ENCODE peak calls at places on chromosomes 7 and 10, in five cellular contexts. C is fibroblast of lung, D is PC-3, M is GM23248, W is HCT116. X is an unnamed sample.

GRCh38 chr7:96084880-96085551 is 236.9 kb downstream of the SLC25A13 start:
- DNase-seq in C (peak; percentile 71), D (peak; percentile 88), M (peak; percentile 68), W (no peak), X (peak; percentile 45)

GRCh38 chr7:131007439-131008330 is 273.7 kb upstream of the KLF14 start:
- DNase-seq in C (peak; percentile 73), D (peak; percentile 97), M (peak; percentile 93), W (peak; percentile 85), X (no peak)

GRCh38 chr10:131727612-131728011 is 173.2 kb upstream of the PPP2R2D start:
- DNase-seq in C (no peak), D (no peak), M (no peak), W (no peak), X (no peak)

GRCh38 chr7:107666804-107667203 is 6.2 kb downstream of the SLC26A4 start:
- DNase-seq in C (no peak), D (no peak), M (peak; percentile 22), W (no peak), X (no peak)

GRCh38 chr7:33145174-33145573 is 15.8 kb downstream of the BBS9 start:
- DNase-seq in C (no peak), D (no peak), M (no peak), W (no peak), X (no peak)

GRCh38 chr7:71683382-71683781 is 551.4 kb downstream of the GALNT17 start:
- DNase-seq in C (no peak), D (no peak), M (no peak), W (no peak), X (no peak)

GRCh38 chr10:48289652-48290238 is 15.2 kb upstream of the FRMPD2 start:
- DNase-seq in C (peak; percentile 33), D (peak; percentile 57), M (peak; percentile 66), W (peak; percentile 57), X (peak; percentile 41)

GRCh38 chr7:79398145-79398749 is 55.2 kb downstream of the MAGI2 start:
- DNase-seq in C (no peak), D (no peak), M (peak; percentile 25), W (no peak), X (no peak)

GRCh38 chr7:157996359-157997079 is 591.1 kb downstream of the PTPRN2 start:
- DNase-seq in C (no peak), D (no peak), M (no peak), W (no peak), X (no peak)

GRCh38 chr10:70576803-70577517 is 25.6 kb downstream of the PRF1 start:
- DNase-seq in C (peak; percentile 54), D (peak; percentile 75), M (peak; percentile 71), W (no peak), X (no peak)

GRCh38 chr7:43077732-43078391 is 34.6 kb upstream of the HECW1 start:
- DNase-seq in C (peak; percentile 45), D (peak; percentile 54), M (peak; percentile 25), W (peak; percentile 59), X (no peak)

GRCh38 chr7:42456756-42457276 is 219.8 kb upstream of the GLI3 start:
- DNase-seq in C (no peak), D (peak; percentile 43), M (peak; percentile 16), W (no peak), X (no peak)

GRCh38 chr10:43099928-43100327 is 23.1 kb downstream of the RET start:
- DNase-seq in C (no peak), D (no peak), M (no peak), W (no peak), X (no peak)

GRCh38 chr7:151437163-151437553 is 2.8 kb downstream of the CRYGN start:
- DNase-seq in C (no peak), D (no peak), M (no peak), W (no peak), X (no peak)

GRCh38 chr7:22129819-22130580 is 184.3 kb upstream of the CDCA7L start:
- DNase-seq in C (peak; percentile 46), D (no peak), M (no peak), W (no peak), X (no peak)

GRCh38 chr10:87177-88080 is 38.3 kb upstream of the TUBB8 start:
- DNase-seq in C (no peak), D (no peak), M (no peak), W (no peak), X (no peak)

GRCh38 chr7:90595341-90595800 is 750 bp upstream of the CDK14 start:
- DNase-seq in C (peak; percentile 42), D (peak; percentile 11), M (no peak), W (no peak), X (no peak)

GRCh38 chr10:44979281-44980181 is 922 bp upstream of the DEPP1 start:
- DNase-seq in C (no peak), D (no peak), M (no peak), W (no peak), X (no peak)

GRCh38 chr7:104984591-104985258 is 29.3 kb upstream of the KMT2E start:
- DNase-seq in C (no peak), D (no peak), M (no peak), W (no peak), X (no peak)

GRCh38 chr7:136698977-136699376 is 169.5 kb upstream of the CHRM2 start:
- DNase-seq in C (no peak), D (no peak), M (no peak), W (no peak), X (no peak)

GRCh38 chr10:76523215-76523614 is 1091.8 kb downstream of the LRMDA start:
- DNase-seq in C (peak; percentile 50), D (no peak), M (no peak), W (no peak), X (no peak)

GRCh38 chr7:23462846-23463245 is 7.4 kb downstream of the IGF2BP3 start:
- DNase-seq in C (peak; percentile 64), D (peak; percentile 61), M (peak; percentile 73), W (no peak), X (no peak)

GRCh38 chr10:32155075-32155516 is 98.9 kb upstream of the KIF5B start:
- DNase-seq in C (peak; percentile 79), D (peak; percentile 76), M (peak; percentile 84), W (no peak), X (no peak)

GRCh38 chr7:130356760-130357611 is 12.4 kb downstream of the CPA5 start:
- DNase-seq in C (peak; percentile 94), D (peak; percentile 96), M (peak; percentile 84), W (peak; percentile 53), X (no peak)

GRCh38 chr10:66238343-66238742 is 687.5 kb upstream of the LRRTM3 start:
- DNase-seq in C (no peak), D (peak; percentile 88), M (no peak), W (no peak), X (no peak)

GRCh38 chr10:124449170-124450009 is 445 bp downstream of the NKX1-2 start:
- DNase-seq in C (no peak), D (peak; percentile 39), M (peak; percentile 12), W (no peak), X (no peak)

GRCh38 chr10:132904169-132904813 is 38.1 kb downstream of the CFAP46 start:
- DNase-seq in C (peak; percentile 20), D (peak; percentile 68), M (peak; percentile 63), W (peak; percentile 29), X (peak; percentile 19)

GRCh38 chr10:106734220-106734619 is 430.3 kb downstream of the SORCS1 start:
- DNase-seq in C (no peak), D (no peak), M (no peak), W (no peak), X (no peak)

GRCh38 chr7:148303295-148304013 is 287.1 kb upstream of the C7orf33 start:
- DNase-seq in C (peak; percentile 14), D (peak; percentile 83), M (peak; percentile 82), W (no peak), X (peak; percentile 13)

GRCh38 chr10:34286136-34286739 is 528.9 kb downstream of the PARD3 start:
- DNase-seq in C (peak; percentile 48), D (peak; percentile 49), M (peak; percentile 75), W (peak; percentile 29), X (no peak)

GRCh38 chr10:101228682-101229274 is 485 bp downstream of the LBX1 start:
- DNase-seq in C (no peak), D (no peak), M (peak; percentile 21), W (no peak), X (no peak)

GRCh38 chr10:101230185-101230917 is 1.1 kb upstream of the LBX1 start:
- DNase-seq in C (no peak), D (no peak), M (peak; percentile 16), W (no peak), X (no peak)

GRCh38 chr10:101231092-101231491 is 1.8 kb upstream of the LBX1 start:
- DNase-seq in C (no peak), D (no peak), M (no peak), W (no peak), X (no peak)

GRCh38 chr10:101227765-101228681 is 1.2 kb downstream of the LBX1 start:
- DNase-seq in C (no peak), D (no peak), M (peak; percentile 30), W (no peak), X (no peak)

GRCh38 chr10:101229275-101230184 is at the start of gene LBX1:
- DNase-seq in C (no peak), D (no peak), M (peak; percentile 13), W (no peak), X (no peak)
- TF ChIP-seq EZH2 in C (peak; percentile 100), D (peak; percentile 98), M (peak; percentile 100), W (no peak), X (peak; percentile 100)

DNA sequence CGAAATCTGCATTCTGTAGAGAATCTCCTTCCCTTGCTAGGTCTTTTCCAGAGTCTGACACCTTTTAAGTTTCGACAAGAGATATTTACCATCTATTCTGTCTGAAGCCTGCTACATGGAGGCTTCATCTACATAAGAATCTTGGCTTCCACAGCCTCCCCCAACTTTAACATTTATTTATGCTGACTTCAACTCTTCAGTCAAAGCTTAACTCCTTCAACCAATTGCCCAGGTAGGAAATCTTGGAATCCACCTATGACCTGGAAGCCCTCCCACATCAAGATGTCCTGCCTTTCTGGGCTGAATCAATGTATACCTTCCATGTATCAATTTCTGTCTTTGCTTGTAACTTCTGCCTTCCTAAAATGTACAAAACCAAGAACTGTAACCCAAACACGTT is 54.7 kb downstream of the MINPP1 start:
- DNase-seq in C (no peak), D (no peak), M (no peak), W (no peak), X (no peak)
- TF ChIP-seq EZH2 in C (no peak), D (no peak), M (no peak), W (no peak), X (no peak)

DNA sequence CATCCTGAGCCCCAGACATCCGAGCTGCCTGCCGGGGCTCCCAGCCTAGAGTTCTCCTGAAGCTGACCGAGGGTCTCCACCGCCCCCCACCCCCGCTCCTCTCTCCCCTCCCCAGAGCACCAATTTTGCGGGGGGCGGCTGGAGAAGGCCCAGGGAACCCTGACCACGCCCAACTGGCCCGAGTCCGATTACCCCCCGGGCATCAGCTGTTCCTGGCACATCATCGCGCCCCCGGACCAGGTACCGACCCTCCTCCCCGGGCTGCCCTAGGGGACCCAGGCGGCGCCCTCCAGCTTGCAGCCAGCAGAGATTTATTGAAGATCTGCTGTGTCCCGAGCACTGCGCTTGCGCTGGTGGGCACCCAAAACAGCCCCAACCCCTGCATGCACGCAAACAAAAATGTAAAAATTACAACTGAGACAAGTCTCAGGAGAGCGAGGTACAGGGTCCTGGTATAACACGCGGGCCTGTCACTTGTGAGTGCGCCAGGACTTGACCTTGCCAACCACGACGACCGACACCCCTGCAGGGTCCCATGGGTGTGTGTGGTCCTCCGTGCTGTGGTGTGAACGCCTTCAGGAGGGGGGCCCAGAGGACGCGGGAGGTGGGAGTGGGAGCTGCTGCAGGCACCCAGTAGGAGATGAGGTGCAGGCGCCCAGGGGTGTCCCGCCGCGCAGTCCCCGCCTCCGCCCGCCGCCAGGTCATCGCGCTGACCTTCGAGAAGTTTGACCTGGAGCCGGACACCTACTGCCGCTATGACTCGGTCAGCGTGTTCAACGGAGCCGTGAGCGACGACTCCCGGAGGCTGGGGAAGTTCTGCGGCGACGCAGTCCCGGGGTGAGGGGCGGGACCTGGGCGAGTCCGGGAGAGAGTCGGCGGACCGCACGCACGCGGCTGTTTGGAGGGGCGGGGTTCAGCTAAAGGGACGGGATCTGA is 3.1 kb downstream of the PCOLCE start:
- DNase-seq in C (no peak), D (peak; percentile 35), M (no peak), W (no peak), X (no peak)
- TF ChIP-seq EZH2 in C (no peak), D (no peak), M (no peak), W (no peak), X (no peak)

GRCh38 chr10:112898540-112899395 is 51.3 kb upstream of the TCF7L2 start:
- DNase-seq in C (peak; percentile 80), D (no peak), M (peak; percentile 60), W (peak; percentile 75), X (no peak)
- TF ChIP-seq EZH2 in C (no peak), D (no peak), M (no peak), W (no peak), X (no peak)

X was measured in keratinocyte.